ENCODE peak calls at places on chromosomes 12 and 14, in four cellular contexts. A is HepG2, G is GM12878, M is H1. Y is an unnamed sample. For H3K4me1, the result is how much of the 10 kb centered on the place peaks cover.

GRCh38 chr12:105226219-105226618 is 9.8 kb downstream of the APPL2 start:
- DNase-seq in A (no peak), G (no peak), M (no peak), Y (no peak)

GRCh38 chr14:95524706-95525512 is 8.5 kb upstream of the SYNE3 start:
- DNase-seq in A (peak), G (no peak), M (no peak), Y (no peak)

GRCh38 chr12:42638011-42638410 is 48.5 kb upstream of the PRICKLE1 start:
- DNase-seq in A (no peak), G (no peak), M (no peak), Y (no peak)

GRCh38 chr14:67526676-67527459 is 6.2 kb upstream of the PLEKHH1 start:
- DNase-seq in A (peak), G (peak), M (peak), Y (no peak)

GRCh38 chr14:48914921-48915320 is 671.3 kb downstream of the RPS29 start:
- DNase-seq in A (no peak), G (no peak), M (no peak), Y (no peak)

GRCh38 chr12:121284551-121285390 is 11.7 kb downstream of the CAMKK2 start:
- DNase-seq in A (no peak), G (no peak), M (no peak), Y (no peak)

GRCh38 chr14:105039458-105040205 is 18.7 kb upstream of the CDCA4 start:
- DNase-seq in A (peak), G (no peak), M (no peak), Y (no peak)

GRCh38 chr12:75863475-75863874 is 168.1 kb downstream of the PHLDA1 start:
- DNase-seq in A (no peak), G (no peak), M (no peak), Y (no peak)

GRCh38 chr12:31008241-31008711 is 65.4 kb upstream of the DDX11 start:
- DNase-seq in A (no peak), G (no peak), M (no peak), Y (no peak)

GRCh38 chr12:96989916-96990315 is 82.9 kb downstream of the NEDD1 start:
- DNase-seq in A (peak), G (no peak), M (peak), Y (peak)

GRCh38 chr14:38255673-38256357 is at the start of gene CLEC14A:
- DNase-seq in A (no peak), G (no peak), M (peak), Y (no peak)

GRCh38 chr12:127143020-127143419 is 1124.0 kb upstream of the TMEM132C start:
- DNase-seq in A (no peak), G (no peak), M (peak), Y (peak)

GRCh38 chr12:31280183-31280582 is 45.8 kb downstream of the SINHCAF start:
- DNase-seq in A (no peak), G (no peak), M (no peak), Y (no peak)

GRCh38 chr14:86575141-86575540 is 1045.2 kb downstream of the FLRT2 start:
- DNase-seq in A (no peak), G (no peak), M (no peak), Y (no peak)

GRCh38 chr12:6540181-6540877 is 6.0 kb downstream of the GAPDH start:
- DNase-seq in A (no peak), G (no peak), M (peak), Y (peak)

GRCh38 chr12:77231548-77231947 is 166.2 kb upstream of the E2F7 start:
- DNase-seq in A (no peak), G (no peak), M (no peak), Y (no peak)

GRCh38 chr14:46250113-46250703 is 401.4 kb downstream of the RPL10L start:
- DNase-seq in A (peak), G (no peak), M (no peak), Y (peak)

GRCh38 chr12:51377099-51377984 is 13.9 kb downstream of the GALNT6 start:
- DNase-seq in A (no peak), G (no peak), M (no peak), Y (no peak)

GRCh38 chr14:20986811-20987210 is 3.0 kb upstream of the METTL17 start:
- DNase-seq in A (peak), G (no peak), M (no peak), Y (no peak)

GRCh38 chr12:74541074-74541473 is 3.4 kb downstream of the ATXN7L3B start:
- DNase-seq in A (no peak), G (no peak), M (no peak), Y (no peak)

GRCh38 chr14:23028800-23029199 is 5.9 kb downstream of the PSMB5 start:
- DNase-seq in A (no peak), G (no peak), M (no peak), Y (no peak)

GRCh38 chr14:49999216-49999761 is 106.4 kb downstream of the ARF6 start:
- DNase-seq in A (no peak), G (no peak), M (no peak), Y (no peak)

GRCh38 chr14:101893759-101894158 is 70.6 kb upstream of the DYNC1H1 start:
- DNase-seq in A (no peak), G (no peak), M (no peak), Y (no peak)

GRCh38 chr12:75978677-75979076 is 52.9 kb downstream of the PHLDA1 start:
- DNase-seq in A (no peak), G (no peak), M (no peak), Y (no peak)

GRCh38 chr12:132423251-132424117 is 66.5 kb upstream of the FBRSL1 start:
- DNase-seq in A (peak), G (no peak), M (no peak), Y (no peak)

GRCh38 chr12:40033260-40033649 is 72.6 kb downstream of the SLC2A13 start:
- DNase-seq in A (no peak), G (no peak), M (no peak), Y (no peak)

GRCh38 chr12:132222096-132222807 is 78.0 kb downstream of the NOC4L start:
- DNase-seq in A (peak), G (peak), M (no peak), Y (no peak)

GRCh38 chr14:26527095-26527494 is 70.7 kb downstream of the NOVA1 start:
- DNase-seq in A (no peak), G (no peak), M (no peak), Y (no peak)

GRCh38 chr12:132187646-132188450 is 43.6 kb downstream of the NOC4L start:
- DNase-seq in A (no peak), G (no peak), M (no peak), Y (no peak)

GRCh38 chr14:104192146-104192882 is 53.9 kb downstream of the KIF26A start:
- DNase-seq in A (no peak), G (no peak), M (no peak), Y (no peak)

GRCh38 chr12:52027085-52027843 is 20.5 kb downstream of the TAMALIN start:
- DNase-seq in A (no peak), G (no peak), M (no peak), Y (no peak)

GRCh38 chr12:109762071-109762672 is 48.5 kb downstream of the FAM222A start:
- DNase-seq in A (no peak), G (no peak), M (peak), Y (no peak)

GRCh38 chr12:65509953-65510352 is 231.5 kb downstream of the MSRB3 start:
- DNase-seq in A (no peak), G (no peak), M (no peak), Y (no peak)

GRCh38 chr12:68838046-68838886 is 30.3 kb downstream of the MDM2 start:
- DNase-seq in A (no peak), G (no peak), M (no peak), Y (no peak)

GRCh38 chr12:78534311-78534710 is 330.3 kb upstream of the SYT1 start:
- DNase-seq in A (no peak), G (no peak), M (no peak), Y (no peak)

GRCh38 chr14:21024668-21025373 is at the start of gene NDRG2:
- DNase-seq in A (peak), G (no peak), M (peak), Y (peak)

GRCh38 chr12:120158351-120158750 is 36.2 kb downstream of the GCN1 start:
- DNase-seq in A (no peak), G (no peak), M (no peak), Y (no peak)

DNA sequence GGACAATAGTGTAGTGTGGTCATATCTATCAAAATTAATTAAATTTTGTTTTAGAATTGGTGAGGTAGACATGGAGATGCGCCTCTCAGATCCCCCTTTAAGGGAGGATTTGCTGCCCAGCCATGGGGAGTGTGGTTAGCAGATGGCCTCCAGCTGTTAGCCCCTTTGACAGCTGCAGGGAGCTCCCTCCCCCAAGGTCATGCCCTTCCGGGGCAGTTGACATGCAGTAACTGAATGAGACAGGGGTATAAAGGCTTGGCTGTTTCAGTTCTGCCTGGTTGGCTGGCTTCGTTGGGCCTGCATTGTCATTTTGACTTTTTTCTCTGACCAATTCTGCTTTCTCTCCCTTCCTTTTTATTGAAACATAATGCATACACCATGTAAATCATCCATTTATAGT is 291.5 kb upstream of the SRRM4 start:
- DNase-seq in A (no peak), G (peak), M (no peak), Y (no peak)
- TF ChIP-seq SUZ12 in A (no peak), G (no peak), M (no peak), Y (no peak)

GRCh38 chr14:64510825-64511679 is 6.5 kb downstream of the ZBTB1 start:
- DNase-seq in A (peak), G (no peak), M (peak), Y (no peak)
- H3K4me1 ChIP-seq in A (half or more), G (under half), M (under half), Y (under half)

GRCh38 chr12:123111498-123112165 is 39.3 kb downstream of the PITPNM2 start:
- DNase-seq in A (no peak), G (no peak), M (no peak), Y (no peak)
- TF ChIP-seq YY1 in A (no peak), G (no peak), M (no peak), Y (no peak)

DNA sequence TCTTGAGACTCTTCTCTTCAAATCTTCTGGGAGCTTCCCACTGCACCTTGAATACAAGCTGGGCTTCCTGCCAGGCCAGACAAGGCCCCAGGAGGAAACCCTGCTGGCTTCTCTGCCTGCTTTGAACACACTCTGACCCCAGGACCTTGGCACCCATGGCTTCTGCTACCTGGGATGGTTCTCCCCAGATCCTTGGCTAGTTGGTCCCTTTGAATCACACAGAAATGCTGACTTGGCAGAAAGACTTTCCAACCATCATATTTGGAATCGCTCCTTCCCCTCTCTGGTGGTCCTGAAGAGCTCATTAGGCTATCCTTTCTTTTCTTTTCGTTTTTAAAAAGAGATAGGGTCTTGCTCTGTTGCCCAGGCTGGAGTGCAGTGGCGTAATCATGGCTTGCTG is 132.7 kb downstream of the RBM19 start:
- DNase-seq in A (no peak), G (no peak), M (no peak), Y (no peak)
- TF ChIP-seq SUZ12 in A (no peak), G (no peak), M (no peak), Y (no peak)

GRCh38 chr14:56899829-56900228 is 89.5 kb upstream of the OTX2 start:
- DNase-seq in A (no peak), G (no peak), M (no peak), Y (peak)
- H3K4me1 ChIP-seq in A (under half), G (under half), M (under half), Y (under half)

GRCh38 chr14:75884198-75884611 is 97.6 kb downstream of the TGFB3 start:
- DNase-seq in A (no peak), G (no peak), M (no peak), Y (no peak)

GRCh38 chr14:75888933-75889332 is 92.9 kb downstream of the TGFB3 start:
- DNase-seq in A (no peak), G (no peak), M (no peak), Y (no peak)

GRCh38 chr14:75881986-75882385 is 99.8 kb downstream of the TGFB3 start:
- DNase-seq in A (no peak), G (no peak), M (no peak), Y (no peak)

GRCh38 chr14:75885829-75886228 is 96.0 kb downstream of the TGFB3 start:
- DNase-seq in A (no peak), G (no peak), M (no peak), Y (no peak)

GRCh38 chr14:75886661-75887348 is 95.0 kb downstream of the TGFB3 start:
- DNase-seq in A (no peak), G (no peak), M (no peak), Y (no peak)
- TF ChIP-seq YY1 in A (no peak), G (no peak), M (no peak), Y (no peak)

DNA sequence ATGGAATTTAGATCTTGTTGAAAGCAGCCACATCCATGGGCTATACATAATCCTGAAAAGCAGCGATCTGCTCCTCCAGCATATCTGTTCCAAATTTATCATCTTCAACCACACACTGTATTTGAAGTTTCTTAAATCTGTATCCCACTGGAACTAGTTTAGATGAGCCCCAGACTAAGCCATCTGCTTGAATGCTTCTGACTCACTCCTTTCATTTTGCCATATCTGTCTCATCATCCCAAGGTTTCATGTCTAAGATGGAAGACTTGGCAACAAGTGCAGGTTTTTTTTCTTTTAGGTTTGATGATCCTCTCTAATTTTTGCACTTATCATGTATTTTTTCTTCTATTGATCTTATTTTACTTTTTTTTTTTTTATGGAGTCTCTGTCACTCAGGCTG is 54.4 kb upstream of the TMEM263 start:
- DNase-seq in A (no peak), G (no peak), M (no peak), Y (no peak)
- TF ChIP-seq SUZ12 in A (no peak), G (no peak), M (no peak), Y (no peak)

GRCh38 chr12:92145731-92146496 is at the start of gene BTG1:
- DNase-seq in A (peak), G (peak), M (peak), Y (peak)

GRCh38 chr12:92146865-92147264 is 1.2 kb upstream of the BTG1 start:
- DNase-seq in A (no peak), G (no peak), M (no peak), Y (no peak)

GRCh38 chr12:92147491-92147890 is 1.8 kb upstream of the BTG1 start:
- DNase-seq in A (no peak), G (no peak), M (no peak), Y (no peak)

GRCh38 chr12:92145481-92145730 is 240 bp downstream of the BTG1 start:
- DNase-seq in A (no peak), G (no peak), M (no peak), Y (no peak)

GRCh38 chr12:92146497-92146828 is 817 bp upstream of the BTG1 start:
- DNase-seq in A (no peak), G (no peak), M (no peak), Y (peak)
- H3K4me1 ChIP-seq in A (under half), G (under half), M (under half), Y (under half)